ENCODE peak calls at places on chromosomes 2 and 18, in nine cellular contexts. One of them, this sample, is unnamed.

GRCh38 chr2:215847056-215847455 is 166.3 kb downstream of the MREG start:
- DNase-seq in SIG-M5: no peak
- DNase-seq in NCI-H2029 treated with DMSO at 0.1 percent for 48 hours: no peak
- DNase-seq in activated CD4-positive, alpha-beta T cell treated with anti-CD3 and anti-CD28 coated beads, Interleukin-2, amount 50 U/mL, for 1 hour: no peak
- DNase-seq in H7: no peak
- DNase-seq in activated effector memory CD4-positive, alpha-beta T cell treated with anti-CD3 and anti-CD28 coated beads, Interleukin-2, amount 50 U/mL, for 16 hours: no peak
- DNase-seq in AG20443: no peak
- DNase-seq in NB4: no peak
- DNase-seq in RPMI7951: no peak
- DNase-seq in this sample: no peak

GRCh38 chr2:174024524-174025270 is 59.5 kb upstream of the SP3 start:
- DNase-seq in SIG-M5: no peak
- DNase-seq in NCI-H2029 treated with DMSO at 0.1 percent for 48 hours: no peak
- DNase-seq in activated CD4-positive, alpha-beta T cell treated with anti-CD3 and anti-CD28 coated beads, Interleukin-2, amount 50 U/mL, for 1 hour: no peak
- DNase-seq in H7: peak
- DNase-seq in activated effector memory CD4-positive, alpha-beta T cell treated with anti-CD3 and anti-CD28 coated beads, Interleukin-2, amount 50 U/mL, for 16 hours: no peak
- DNase-seq in AG20443: peak
- DNase-seq in NB4: no peak
- DNase-seq in RPMI7951: peak
- DNase-seq in this sample: no peak

GRCh38 chr2:102520009-102520408 is 47.0 kb downstream of the SLC9A4 start:
- DNase-seq in SIG-M5: no peak
- DNase-seq in NCI-H2029 treated with DMSO at 0.1 percent for 48 hours: no peak
- DNase-seq in activated CD4-positive, alpha-beta T cell treated with anti-CD3 and anti-CD28 coated beads, Interleukin-2, amount 50 U/mL, for 1 hour: no peak
- DNase-seq in H7: peak
- DNase-seq in activated effector memory CD4-positive, alpha-beta T cell treated with anti-CD3 and anti-CD28 coated beads, Interleukin-2, amount 50 U/mL, for 16 hours: no peak
- DNase-seq in AG20443: peak
- DNase-seq in NB4: peak
- DNase-seq in RPMI7951: peak
- DNase-seq in this sample: peak

GRCh38 chr2:227388537-227389011 is 825 bp upstream of the SCYGR1 start:
- DNase-seq in SIG-M5: no peak
- DNase-seq in NCI-H2029 treated with DMSO at 0.1 percent for 48 hours: no peak
- DNase-seq in activated CD4-positive, alpha-beta T cell treated with anti-CD3 and anti-CD28 coated beads, Interleukin-2, amount 50 U/mL, for 1 hour: no peak
- DNase-seq in H7: no peak
- DNase-seq in activated effector memory CD4-positive, alpha-beta T cell treated with anti-CD3 and anti-CD28 coated beads, Interleukin-2, amount 50 U/mL, for 16 hours: no peak
- DNase-seq in AG20443: peak
- DNase-seq in NB4: no peak
- DNase-seq in RPMI7951: peak
- DNase-seq in this sample: no peak

GRCh38 chr2:112907001-112907949 is 3.7 kb upstream of the IL37 start:
- DNase-seq in SIG-M5: no peak
- DNase-seq in NCI-H2029 treated with DMSO at 0.1 percent for 48 hours: no peak
- DNase-seq in activated CD4-positive, alpha-beta T cell treated with anti-CD3 and anti-CD28 coated beads, Interleukin-2, amount 50 U/mL, for 1 hour: no peak
- DNase-seq in H7: no peak
- DNase-seq in activated effector memory CD4-positive, alpha-beta T cell treated with anti-CD3 and anti-CD28 coated beads, Interleukin-2, amount 50 U/mL, for 16 hours: no peak
- DNase-seq in AG20443: no peak
- DNase-seq in NB4: no peak
- DNase-seq in RPMI7951: no peak
- DNase-seq in this sample: no peak

GRCh38 chr2:238023608-238024007 is 37.2 kb upstream of the SCLY start:
- DNase-seq in SIG-M5: no peak
- DNase-seq in NCI-H2029 treated with DMSO at 0.1 percent for 48 hours: no peak
- DNase-seq in activated CD4-positive, alpha-beta T cell treated with anti-CD3 and anti-CD28 coated beads, Interleukin-2, amount 50 U/mL, for 1 hour: no peak
- DNase-seq in H7: no peak
- DNase-seq in activated effector memory CD4-positive, alpha-beta T cell treated with anti-CD3 and anti-CD28 coated beads, Interleukin-2, amount 50 U/mL, for 16 hours: no peak
- DNase-seq in AG20443: no peak
- DNase-seq in NB4: no peak
- DNase-seq in RPMI7951: no peak
- DNase-seq in this sample: no peak

GRCh38 chr2:25528173-25528572 is 145.2 kb downstream of the DTNB start:
- DNase-seq in SIG-M5: no peak
- DNase-seq in NCI-H2029 treated with DMSO at 0.1 percent for 48 hours: no peak
- DNase-seq in activated CD4-positive, alpha-beta T cell treated with anti-CD3 and anti-CD28 coated beads, Interleukin-2, amount 50 U/mL, for 1 hour: no peak
- DNase-seq in H7: no peak
- DNase-seq in activated effector memory CD4-positive, alpha-beta T cell treated with anti-CD3 and anti-CD28 coated beads, Interleukin-2, amount 50 U/mL, for 16 hours: no peak
- DNase-seq in AG20443: peak
- DNase-seq in NB4: no peak
- DNase-seq in RPMI7951: peak
- DNase-seq in this sample: no peak

GRCh38 chr18:36023336-36023735 is 44.0 kb downstream of the RPRD1A start:
- DNase-seq in SIG-M5: no peak
- DNase-seq in NCI-H2029 treated with DMSO at 0.1 percent for 48 hours: no peak
- DNase-seq in activated CD4-positive, alpha-beta T cell treated with anti-CD3 and anti-CD28 coated beads, Interleukin-2, amount 50 U/mL, for 1 hour: no peak
- DNase-seq in H7: no peak
- DNase-seq in activated effector memory CD4-positive, alpha-beta T cell treated with anti-CD3 and anti-CD28 coated beads, Interleukin-2, amount 50 U/mL, for 16 hours: no peak
- DNase-seq in AG20443: no peak
- DNase-seq in NB4: no peak
- DNase-seq in RPMI7951: no peak
- DNase-seq in this sample: no peak

GRCh38 chr2:236857781-236858180 is 227.9 kb upstream of the COPS8 start:
- DNase-seq in SIG-M5: no peak
- DNase-seq in NCI-H2029 treated with DMSO at 0.1 percent for 48 hours: no peak
- DNase-seq in activated CD4-positive, alpha-beta T cell treated with anti-CD3 and anti-CD28 coated beads, Interleukin-2, amount 50 U/mL, for 1 hour: no peak
- DNase-seq in H7: no peak
- DNase-seq in activated effector memory CD4-positive, alpha-beta T cell treated with anti-CD3 and anti-CD28 coated beads, Interleukin-2, amount 50 U/mL, for 16 hours: no peak
- DNase-seq in AG20443: no peak
- DNase-seq in NB4: no peak
- DNase-seq in RPMI7951: no peak
- DNase-seq in this sample: no peak

GRCh38 chr2:86372133-86372532 is 34.7 kb upstream of the REEP1 start:
- DNase-seq in SIG-M5: no peak
- DNase-seq in NCI-H2029 treated with DMSO at 0.1 percent for 48 hours: no peak
- DNase-seq in activated CD4-positive, alpha-beta T cell treated with anti-CD3 and anti-CD28 coated beads, Interleukin-2, amount 50 U/mL, for 1 hour: no peak
- DNase-seq in H7: no peak
- DNase-seq in activated effector memory CD4-positive, alpha-beta T cell treated with anti-CD3 and anti-CD28 coated beads, Interleukin-2, amount 50 U/mL, for 16 hours: no peak
- DNase-seq in AG20443: no peak
- DNase-seq in NB4: peak
- DNase-seq in RPMI7951: no peak
- DNase-seq in this sample: no peak

GRCh38 chr2:218128781-218129478 is 3.1 kb downstream of the CXCR2 start:
- DNase-seq in SIG-M5: no peak
- DNase-seq in NCI-H2029 treated with DMSO at 0.1 percent for 48 hours: no peak
- DNase-seq in activated CD4-positive, alpha-beta T cell treated with anti-CD3 and anti-CD28 coated beads, Interleukin-2, amount 50 U/mL, for 1 hour: no peak
- DNase-seq in H7: peak
- DNase-seq in activated effector memory CD4-positive, alpha-beta T cell treated with anti-CD3 and anti-CD28 coated beads, Interleukin-2, amount 50 U/mL, for 16 hours: no peak
- DNase-seq in AG20443: no peak
- DNase-seq in NB4: peak
- DNase-seq in RPMI7951: no peak
- DNase-seq in this sample: no peak

GRCh38 chr2:99066075-99066557 is 75.4 kb upstream of the C2orf15 start:
- DNase-seq in SIG-M5: no peak
- DNase-seq in NCI-H2029 treated with DMSO at 0.1 percent for 48 hours: peak
- DNase-seq in activated CD4-positive, alpha-beta T cell treated with anti-CD3 and anti-CD28 coated beads, Interleukin-2, amount 50 U/mL, for 1 hour: no peak
- DNase-seq in H7: peak
- DNase-seq in activated effector memory CD4-positive, alpha-beta T cell treated with anti-CD3 and anti-CD28 coated beads, Interleukin-2, amount 50 U/mL, for 16 hours: no peak
- DNase-seq in AG20443: peak
- DNase-seq in NB4: peak
- DNase-seq in RPMI7951: peak
- DNase-seq in this sample: peak

GRCh38 chr2:128605421-128605820 is 286.8 kb upstream of the HS6ST1 start:
- DNase-seq in SIG-M5: no peak
- DNase-seq in NCI-H2029 treated with DMSO at 0.1 percent for 48 hours: no peak
- DNase-seq in activated CD4-positive, alpha-beta T cell treated with anti-CD3 and anti-CD28 coated beads, Interleukin-2, amount 50 U/mL, for 1 hour: no peak
- DNase-seq in H7: no peak
- DNase-seq in activated effector memory CD4-positive, alpha-beta T cell treated with anti-CD3 and anti-CD28 coated beads, Interleukin-2, amount 50 U/mL, for 16 hours: peak
- DNase-seq in AG20443: no peak
- DNase-seq in NB4: no peak
- DNase-seq in RPMI7951: no peak
- DNase-seq in this sample: no peak

GRCh38 chr18:44679912-44680270 is 797 bp upstream of the SETBP1 start:
- DNase-seq in SIG-M5: no peak
- DNase-seq in NCI-H2029 treated with DMSO at 0.1 percent for 48 hours: no peak
- DNase-seq in activated CD4-positive, alpha-beta T cell treated with anti-CD3 and anti-CD28 coated beads, Interleukin-2, amount 50 U/mL, for 1 hour: peak
- DNase-seq in H7: peak
- DNase-seq in activated effector memory CD4-positive, alpha-beta T cell treated with anti-CD3 and anti-CD28 coated beads, Interleukin-2, amount 50 U/mL, for 16 hours: peak
- DNase-seq in AG20443: peak
- DNase-seq in NB4: no peak
- DNase-seq in RPMI7951: peak
- DNase-seq in this sample: peak

GRCh38 chr2:226985227-226985946 is 149.5 kb downstream of the RHBDD1 start:
- DNase-seq in SIG-M5: no peak
- DNase-seq in NCI-H2029 treated with DMSO at 0.1 percent for 48 hours: peak
- DNase-seq in activated CD4-positive, alpha-beta T cell treated with anti-CD3 and anti-CD28 coated beads, Interleukin-2, amount 50 U/mL, for 1 hour: peak
- DNase-seq in H7: peak
- DNase-seq in activated effector memory CD4-positive, alpha-beta T cell treated with anti-CD3 and anti-CD28 coated beads, Interleukin-2, amount 50 U/mL, for 16 hours: no peak
- DNase-seq in AG20443: peak
- DNase-seq in NB4: peak
- DNase-seq in RPMI7951: peak
- DNase-seq in this sample: peak

GRCh38 chr2:69517410-69517809 is 80.2 kb upstream of the NFU1 start:
- DNase-seq in SIG-M5: no peak
- DNase-seq in NCI-H2029 treated with DMSO at 0.1 percent for 48 hours: no peak
- DNase-seq in activated CD4-positive, alpha-beta T cell treated with anti-CD3 and anti-CD28 coated beads, Interleukin-2, amount 50 U/mL, for 1 hour: no peak
- DNase-seq in H7: no peak
- DNase-seq in activated effector memory CD4-positive, alpha-beta T cell treated with anti-CD3 and anti-CD28 coated beads, Interleukin-2, amount 50 U/mL, for 16 hours: no peak
- DNase-seq in AG20443: no peak
- DNase-seq in NB4: no peak
- DNase-seq in RPMI7951: no peak
- DNase-seq in this sample: no peak

GRCh38 chr18:47748093-47748796 is 182.2 kb downstream of the SMAD2 start:
- DNase-seq in SIG-M5: no peak
- DNase-seq in NCI-H2029 treated with DMSO at 0.1 percent for 48 hours: no peak
- DNase-seq in activated CD4-positive, alpha-beta T cell treated with anti-CD3 and anti-CD28 coated beads, Interleukin-2, amount 50 U/mL, for 1 hour: no peak
- DNase-seq in H7: no peak
- DNase-seq in activated effector memory CD4-positive, alpha-beta T cell treated with anti-CD3 and anti-CD28 coated beads, Interleukin-2, amount 50 U/mL, for 16 hours: no peak
- DNase-seq in AG20443: peak
- DNase-seq in NB4: no peak
- DNase-seq in RPMI7951: no peak
- DNase-seq in this sample: peak

GRCh38 chr18:63070750-63071502 is 248.6 kb downstream of the BCL2 start:
- DNase-seq in SIG-M5: no peak
- DNase-seq in NCI-H2029 treated with DMSO at 0.1 percent for 48 hours: no peak
- DNase-seq in activated CD4-positive, alpha-beta T cell treated with anti-CD3 and anti-CD28 coated beads, Interleukin-2, amount 50 U/mL, for 1 hour: no peak
- DNase-seq in H7: no peak
- DNase-seq in activated effector memory CD4-positive, alpha-beta T cell treated with anti-CD3 and anti-CD28 coated beads, Interleukin-2, amount 50 U/mL, for 16 hours: no peak
- DNase-seq in AG20443: no peak
- DNase-seq in NB4: no peak
- DNase-seq in RPMI7951: no peak
- DNase-seq in this sample: no peak

GRCh38 chr18:78376036-78376435 is 603.6 kb upstream of the SALL3 start:
- DNase-seq in SIG-M5: no peak
- DNase-seq in NCI-H2029 treated with DMSO at 0.1 percent for 48 hours: no peak
- DNase-seq in activated CD4-positive, alpha-beta T cell treated with anti-CD3 and anti-CD28 coated beads, Interleukin-2, amount 50 U/mL, for 1 hour: no peak
- DNase-seq in H7: peak
- DNase-seq in activated effector memory CD4-positive, alpha-beta T cell treated with anti-CD3 and anti-CD28 coated beads, Interleukin-2, amount 50 U/mL, for 16 hours: no peak
- DNase-seq in AG20443: no peak
- DNase-seq in NB4: no peak
- DNase-seq in RPMI7951: no peak
- DNase-seq in this sample: no peak

GRCh38 chr2:232857158-232857563 is 12.9 kb upstream of the SNORC start:
- DNase-seq in SIG-M5: no peak
- DNase-seq in NCI-H2029 treated with DMSO at 0.1 percent for 48 hours: no peak
- DNase-seq in activated CD4-positive, alpha-beta T cell treated with anti-CD3 and anti-CD28 coated beads, Interleukin-2, amount 50 U/mL, for 1 hour: no peak
- DNase-seq in H7: no peak
- DNase-seq in activated effector memory CD4-positive, alpha-beta T cell treated with anti-CD3 and anti-CD28 coated beads, Interleukin-2, amount 50 U/mL, for 16 hours: no peak
- DNase-seq in AG20443: no peak
- DNase-seq in NB4: no peak
- DNase-seq in RPMI7951: no peak
- DNase-seq in this sample: no peak

GRCh38 chr2:36544638-36545338 is 53.2 kb downstream of the FEZ2 start:
- DNase-seq in SIG-M5: no peak
- DNase-seq in NCI-H2029 treated with DMSO at 0.1 percent for 48 hours: no peak
- DNase-seq in activated CD4-positive, alpha-beta T cell treated with anti-CD3 and anti-CD28 coated beads, Interleukin-2, amount 50 U/mL, for 1 hour: no peak
- DNase-seq in H7: no peak
- DNase-seq in activated effector memory CD4-positive, alpha-beta T cell treated with anti-CD3 and anti-CD28 coated beads, Interleukin-2, amount 50 U/mL, for 16 hours: no peak
- DNase-seq in AG20443: no peak
- DNase-seq in NB4: no peak
- DNase-seq in RPMI7951: no peak
- DNase-seq in this sample: no peak

GRCh38 chr2:168901013-168901412 is at the start of gene G6PC2:
- DNase-seq in SIG-M5: no peak
- DNase-seq in NCI-H2029 treated with DMSO at 0.1 percent for 48 hours: no peak
- DNase-seq in activated CD4-positive, alpha-beta T cell treated with anti-CD3 and anti-CD28 coated beads, Interleukin-2, amount 50 U/mL, for 1 hour: no peak
- DNase-seq in H7: no peak
- DNase-seq in activated effector memory CD4-positive, alpha-beta T cell treated with anti-CD3 and anti-CD28 coated beads, Interleukin-2, amount 50 U/mL, for 16 hours: no peak
- DNase-seq in AG20443: no peak
- DNase-seq in NB4: no peak
- DNase-seq in RPMI7951: no peak
- DNase-seq in this sample: no peak

GRCh38 chr18:70491734-70492348 is 203.0 kb downstream of the SOCS6 start:
- DNase-seq in SIG-M5: no peak
- DNase-seq in NCI-H2029 treated with DMSO at 0.1 percent for 48 hours: no peak
- DNase-seq in activated CD4-positive, alpha-beta T cell treated with anti-CD3 and anti-CD28 coated beads, Interleukin-2, amount 50 U/mL, for 1 hour: peak
- DNase-seq in H7: peak
- DNase-seq in activated effector memory CD4-positive, alpha-beta T cell treated with anti-CD3 and anti-CD28 coated beads, Interleukin-2, amount 50 U/mL, for 16 hours: peak
- DNase-seq in AG20443: peak
- DNase-seq in NB4: peak
- DNase-seq in RPMI7951: peak
- DNase-seq in this sample: peak

GRCh38 chr2:73925033-73925704 is 1.5 kb upstream of the DGUOK start:
- DNase-seq in SIG-M5: no peak
- DNase-seq in NCI-H2029 treated with DMSO at 0.1 percent for 48 hours: no peak
- DNase-seq in activated CD4-positive, alpha-beta T cell treated with anti-CD3 and anti-CD28 coated beads, Interleukin-2, amount 50 U/mL, for 1 hour: no peak
- DNase-seq in H7: no peak
- DNase-seq in activated effector memory CD4-positive, alpha-beta T cell treated with anti-CD3 and anti-CD28 coated beads, Interleukin-2, amount 50 U/mL, for 16 hours: no peak
- DNase-seq in AG20443: no peak
- DNase-seq in NB4: peak
- DNase-seq in RPMI7951: no peak
- DNase-seq in this sample: no peak

GRCh38 chr2:119544075-119545031 is at the start of gene CFAP221:
- DNase-seq in SIG-M5: no peak
- DNase-seq in NCI-H2029 treated with DMSO at 0.1 percent for 48 hours: peak
- DNase-seq in activated CD4-positive, alpha-beta T cell treated with anti-CD3 and anti-CD28 coated beads, Interleukin-2, amount 50 U/mL, for 1 hour: peak
- DNase-seq in H7: peak
- DNase-seq in activated effector memory CD4-positive, alpha-beta T cell treated with anti-CD3 and anti-CD28 coated beads, Interleukin-2, amount 50 U/mL, for 16 hours: peak
- DNase-seq in AG20443: peak
- DNase-seq in NB4: peak
- DNase-seq in RPMI7951: peak
- DNase-seq in this sample: peak